ENCODE peak calls at places on chromosome 21, in five cellular contexts. I is Kasumi-1; Z is stimulated activated CD4-positive, alpha-beta T cell treated with anti-CD3 and anti-CD28 coated beads, Interleukin-12 subunit alpha, Interleukin-12 subunit beta, amount 100 ng/mL, for 4 hours; Q is GM04504; T is activated naive CD4-positive, alpha-beta T cell treated with Interleukin-2 at 50 U/mL for 16 hours. K is an unnamed sample.

GRCh38 chr21:33362044-33362555 is 37.3 kb downstream of the IFNAR1 start:
- DNase-seq in Z (peak), I (peak), T (peak), Q (no peak), K (no peak)

GRCh38 chr21:35351434-35351833 is 302.3 kb upstream of the RUNX1 start:
- DNase-seq in T (no peak), Q (no peak), Z (no peak), I (no peak), K (no peak)

GRCh38 chr21:32143222-32143939 is 135.5 kb downstream of the MIS18A start:
- DNase-seq in Q (peak), Z (no peak), I (no peak), T (no peak), K (no peak)

GRCh38 chr21:17819878-17820232 is 699 bp upstream of the C21orf91 start:
- DNase-seq in Q (no peak), Z (no peak), T (no peak), I (peak), K (no peak)

GRCh38 chr21:17709266-17709611 is 96.5 kb upstream of the BTG3 start:
- DNase-seq in I (no peak), T (no peak), Z (no peak), Q (no peak), K (no peak)

GRCh38 chr21:18417361-18417760 is 13.8 kb upstream of the TMPRSS15 start:
- DNase-seq in T (no peak), I (no peak), Z (no peak), Q (no peak), K (no peak)

GRCh38 chr21:38679531-38679930 is 126.2 kb upstream of the ETS2 start:
- DNase-seq in Q (peak), Z (no peak), T (no peak), I (no peak), K (no peak)

GRCh38 chr21:26177187-26177586 is 6.6 kb upstream of the APP start:
- DNase-seq in I (no peak), Z (no peak), T (no peak), Q (no peak), K (no peak)

GRCh38 chr21:15301014-15301413 is 236.2 kb upstream of the NRIP1 start:
- DNase-seq in T (no peak), Q (no peak), Z (no peak), I (no peak), K (no peak)

GRCh38 chr21:35217504-35218060 is 168.5 kb upstream of the RUNX1 start:
- DNase-seq in Z (no peak), T (peak), Q (no peak), I (no peak), K (no peak)

GRCh38 chr21:42082501-42083360 is 11.6 kb downstream of the UMODL1 start:
- DNase-seq in I (no peak), T (no peak), Q (no peak), Z (no peak), K (no peak)

GRCh38 chr21:38938343-38938742 is 132.6 kb downstream of the ETS2 start:
- DNase-seq in Q (no peak), I (no peak), Z (no peak), T (no peak), K (no peak)

GRCh38 chr21:30408782-30409494 is 13.1 kb downstream of the KRTAP13-1 start:
- DNase-seq in Q (no peak), Z (no peak), I (peak), T (no peak), K (peak)

GRCh38 chr21:42233067-42233981 is 14.4 kb downstream of the ABCG1 start:
- DNase-seq in T (peak), Q (no peak), I (peak), Z (peak), K (no peak)

GRCh38 chr21:21345296-21345695 is 347.1 kb downstream of the NCAM2 start:
- DNase-seq in T (no peak), Z (no peak), I (no peak), Q (no peak), K (no peak)

GRCh38 chr21:43797925-43798715 is 8.7 kb downstream of the RRP1 start:
- DNase-seq in T (no peak), I (no peak), Z (no peak), Q (no peak), K (no peak)

GRCh38 chr21:43188712-43189151 is 19.9 kb downstream of the CRYAA start:
- DNase-seq in Q (no peak), T (no peak), I (no peak), Z (no peak), K (no peak)

GRCh38 chr21:45991606-45992301 is 10.2 kb downstream of the COL6A1 start:
- DNase-seq in I (no peak), Z (no peak), Q (no peak), T (no peak), K (peak)

GRCh38 chr21:37582613-37583012 is 216.0 kb downstream of the DYRK1A start:
- DNase-seq in Q (peak), I (peak), Z (no peak), T (no peak), K (peak)

GRCh38 chr21:39804264-39804663 is 59.3 kb downstream of the IGSF5 start:
- DNase-seq in Q (no peak), Z (no peak), T (no peak), I (no peak), K (no peak)

GRCh38 chr21:46111193-46111571 is 13.3 kb downstream of the COL6A2 start:
- DNase-seq in T (no peak), Z (no peak), I (no peak), Q (no peak), K (no peak)

GRCh38 chr21:17185685-17186084 is 327.2 kb upstream of the CXADR start:
- DNase-seq in Q (no peak), Z (no peak), I (no peak), T (no peak), K (no peak)

GRCh38 chr21:36141513-36141925 is 6.6 kb downstream of the CBR3 start:
- DNase-seq in Z (peak), T (peak), I (peak), Q (peak), K (no peak)

GRCh38 chr21:17451364-17451869 is 61.4 kb upstream of the CXADR start:
- DNase-seq in Z (no peak), I (no peak), T (no peak), Q (peak), K (no peak)

GRCh38 chr21:30468912-30469812 is 11.0 kb downstream of the KRTAP19-1 start:
- DNase-seq in Z (no peak), T (no peak), I (no peak), Q (no peak), K (no peak)

GRCh38 chr21:35303085-35303484 is 254.0 kb upstream of the RUNX1 start:
- DNase-seq in Q (peak), T (no peak), Z (no peak), I (no peak), K (no peak)

GRCh38 chr21:29221259-29221744 is 77.4 kb upstream of the BACH1 start:
- DNase-seq in Z (no peak), I (no peak), Q (no peak), T (no peak), K (no peak)

GRCh38 chr21:25857308-25858099 is 122.7 kb downstream of the GABPA start:
- DNase-seq in I (no peak), Q (no peak), Z (no peak), T (no peak), K (no peak)

GRCh38 chr21:46061063-46061462 is 36.8 kb upstream of the COL6A2 start:
- DNase-seq in Q (no peak), T (no peak), I (no peak), Z (no peak), K (no peak)

GRCh38 chr21:44094832-44095231 is 12.4 kb upstream of the PWP2 start:
- DNase-seq in T (no peak), Q (no peak), Z (no peak), I (no peak), K (no peak)

GRCh38 chr21:41775152-41775472 is 8.3 kb upstream of the RIPK4 start:
- DNase-seq in Z (no peak), Q (no peak), T (no peak), I (no peak), K (no peak)

GRCh38 chr21:28601708-28602107 is 391.0 kb downstream of the LTN1 start:
- DNase-seq in I (no peak), T (no peak), Q (no peak), Z (no peak), K (no peak)

GRCh38 chr21:44337941-44338895 is 972 bp downstream of the CFAP410 start:
- DNase-seq in Z (no peak), T (no peak), I (peak), Q (peak), K (no peak)

GRCh38 chr21:25871566-25871965 is 136.8 kb downstream of the GABPA start:
- DNase-seq in T (no peak), I (peak), Z (no peak), Q (no peak), K (no peak)

GRCh38 chr21:32022141-32022540 is 149.3 kb downstream of the HUNK start:
- DNase-seq in Q (no peak), I (peak), Z (no peak), T (no peak), K (no peak)